ENCODE peak calls at places on chromosomes 6 and 20, in eight cellular contexts. One of them, this sample, is unnamed.

GRCh38 chr20:48556956-48557355 is 270.8 kb downstream of the PREX1 start:
- DNase-seq in SK-N-MC: no peak
- DNase-seq in CD8-positive, alpha-beta memory T cell: no peak
- DNase-seq in astrocyte: no peak
- DNase-seq in lower lobe of right lung: no peak
- DNase-seq in aorta: no peak
- DNase-seq in effector memory CD4-positive, alpha-beta T cell: no peak
- DNase-seq in uterus: no peak
- DNase-seq in this sample: no peak

GRCh38 chr6:114558153-114558552 is 215.3 kb upstream of the HS3ST5 start:
- DNase-seq in astrocyte: no peak
- DNase-seq in aorta: no peak
- DNase-seq in effector memory CD4-positive, alpha-beta T cell: no peak
- DNase-seq in lower lobe of right lung: no peak
- DNase-seq in uterus: no peak
- DNase-seq in SK-N-MC: no peak
- DNase-seq in CD8-positive, alpha-beta memory T cell: no peak
- DNase-seq in this sample: no peak

GRCh38 chr6:161701051-161701450 is 427.2 kb upstream of the AGPAT4 start:
- DNase-seq in astrocyte: no peak
- DNase-seq in lower lobe of right lung: no peak
- DNase-seq in effector memory CD4-positive, alpha-beta T cell: no peak
- DNase-seq in uterus: no peak
- DNase-seq in aorta: no peak
- DNase-seq in SK-N-MC: no peak
- DNase-seq in CD8-positive, alpha-beta memory T cell: no peak
- DNase-seq in this sample: no peak

GRCh38 chr6:145132709-145133108 is 602.6 kb downstream of the EPM2A start:
- DNase-seq in SK-N-MC: no peak
- DNase-seq in effector memory CD4-positive, alpha-beta T cell: no peak
- DNase-seq in lower lobe of right lung: no peak
- DNase-seq in uterus: no peak
- DNase-seq in aorta: no peak
- DNase-seq in CD8-positive, alpha-beta memory T cell: no peak
- DNase-seq in astrocyte: no peak
- DNase-seq in this sample: no peak

GRCh38 chr20:48690888-48691287 is 136.9 kb downstream of the PREX1 start:
- DNase-seq in CD8-positive, alpha-beta memory T cell: no peak
- DNase-seq in SK-N-MC: no peak
- DNase-seq in aorta: no peak
- DNase-seq in lower lobe of right lung: no peak
- DNase-seq in astrocyte: peak; percentile 65
- DNase-seq in effector memory CD4-positive, alpha-beta T cell: no peak
- DNase-seq in uterus: no peak
- DNase-seq in this sample: no peak

GRCh38 chr6:166600932-166601331 is 14.5 kb upstream of the RAMACL start:
- DNase-seq in effector memory CD4-positive, alpha-beta T cell: no peak
- DNase-seq in astrocyte: peak; percentile 36
- DNase-seq in uterus: no peak
- DNase-seq in aorta: no peak
- DNase-seq in lower lobe of right lung: no peak
- DNase-seq in SK-N-MC: no peak
- DNase-seq in CD8-positive, alpha-beta memory T cell: no peak
- DNase-seq in this sample: no peak

GRCh38 chr6:115882174-115882573 is 178.5 kb downstream of the FRK start:
- DNase-seq in lower lobe of right lung: no peak
- DNase-seq in aorta: no peak
- DNase-seq in CD8-positive, alpha-beta memory T cell: no peak
- DNase-seq in effector memory CD4-positive, alpha-beta T cell: no peak
- DNase-seq in uterus: no peak
- DNase-seq in astrocyte: no peak
- DNase-seq in SK-N-MC: no peak
- DNase-seq in this sample: no peak

GRCh38 chr6:7528565-7528964 is 12.9 kb upstream of the DSP start:
- DNase-seq in aorta: no peak
- DNase-seq in astrocyte: peak; percentile 93
- DNase-seq in CD8-positive, alpha-beta memory T cell: no peak
- DNase-seq in uterus: no peak
- DNase-seq in lower lobe of right lung: no peak
- DNase-seq in effector memory CD4-positive, alpha-beta T cell: no peak
- DNase-seq in SK-N-MC: no peak
- DNase-seq in this sample: no peak

GRCh38 chr20:29740601-29740950 is 1516.9 kb upstream of the DEFB115 start:
- DNase-seq in aorta: peak; percentile 55
- DNase-seq in lower lobe of right lung: no peak
- DNase-seq in effector memory CD4-positive, alpha-beta T cell: no peak
- DNase-seq in astrocyte: no peak
- DNase-seq in CD8-positive, alpha-beta memory T cell: no peak
- DNase-seq in SK-N-MC: no peak
- DNase-seq in uterus: no peak
- DNase-seq in this sample: no peak

GRCh38 chr20:26208296-26209091 is 511.8 kb upstream of the ZNF337 start:
- DNase-seq in lower lobe of right lung: peak; percentile 75
- DNase-seq in SK-N-MC: no peak
- DNase-seq in CD8-positive, alpha-beta memory T cell: peak; percentile 6
- DNase-seq in effector memory CD4-positive, alpha-beta T cell: no peak
- DNase-seq in aorta: peak; percentile 75
- DNase-seq in astrocyte: no peak
- DNase-seq in uterus: no peak
- DNase-seq in this sample: peak; percentile 63

GRCh38 chr20:59733326-59733725 is 129.0 kb downstream of the PHACTR3 start:
- DNase-seq in uterus: no peak
- DNase-seq in CD8-positive, alpha-beta memory T cell: no peak
- DNase-seq in lower lobe of right lung: no peak
- DNase-seq in aorta: no peak
- DNase-seq in astrocyte: no peak
- DNase-seq in effector memory CD4-positive, alpha-beta T cell: no peak
- DNase-seq in SK-N-MC: no peak
- DNase-seq in this sample: no peak

GRCh38 chr20:955656-956055 is 39.5 kb upstream of the ANGPT4 start:
- DNase-seq in lower lobe of right lung: no peak
- DNase-seq in aorta: no peak
- DNase-seq in astrocyte: no peak
- DNase-seq in SK-N-MC: no peak
- DNase-seq in uterus: no peak
- DNase-seq in effector memory CD4-positive, alpha-beta T cell: no peak
- DNase-seq in CD8-positive, alpha-beta memory T cell: no peak
- DNase-seq in this sample: no peak

GRCh38 chr6:131949909-131950766 is 1.0 kb downstream of the CCN2 start:
- DNase-seq in effector memory CD4-positive, alpha-beta T cell: no peak
- DNase-seq in uterus: peak; percentile 82
- DNase-seq in lower lobe of right lung: peak; percentile 74
- DNase-seq in aorta: peak; percentile 88
- DNase-seq in SK-N-MC: no peak
- DNase-seq in astrocyte: peak; percentile 87
- DNase-seq in CD8-positive, alpha-beta memory T cell: no peak
- DNase-seq in this sample: no peak

GRCh38 chr6:35311390-35312075 is 13.9 kb downstream of the DEF6 start:
- DNase-seq in aorta: no peak
- DNase-seq in SK-N-MC: no peak
- DNase-seq in lower lobe of right lung: no peak
- DNase-seq in CD8-positive, alpha-beta memory T cell: peak; percentile 56
- DNase-seq in astrocyte: no peak
- DNase-seq in effector memory CD4-positive, alpha-beta T cell: peak; percentile 41
- DNase-seq in uterus: no peak
- DNase-seq in this sample: peak; percentile 69

GRCh38 chr20:62517901-62518610 is 42.3 kb upstream of the GATA5 start:
- DNase-seq in effector memory CD4-positive, alpha-beta T cell: no peak
- DNase-seq in lower lobe of right lung: no peak
- DNase-seq in aorta: no peak
- DNase-seq in uterus: no peak
- DNase-seq in CD8-positive, alpha-beta memory T cell: no peak
- DNase-seq in SK-N-MC: no peak
- DNase-seq in astrocyte: no peak
- DNase-seq in this sample: no peak

DNA sequence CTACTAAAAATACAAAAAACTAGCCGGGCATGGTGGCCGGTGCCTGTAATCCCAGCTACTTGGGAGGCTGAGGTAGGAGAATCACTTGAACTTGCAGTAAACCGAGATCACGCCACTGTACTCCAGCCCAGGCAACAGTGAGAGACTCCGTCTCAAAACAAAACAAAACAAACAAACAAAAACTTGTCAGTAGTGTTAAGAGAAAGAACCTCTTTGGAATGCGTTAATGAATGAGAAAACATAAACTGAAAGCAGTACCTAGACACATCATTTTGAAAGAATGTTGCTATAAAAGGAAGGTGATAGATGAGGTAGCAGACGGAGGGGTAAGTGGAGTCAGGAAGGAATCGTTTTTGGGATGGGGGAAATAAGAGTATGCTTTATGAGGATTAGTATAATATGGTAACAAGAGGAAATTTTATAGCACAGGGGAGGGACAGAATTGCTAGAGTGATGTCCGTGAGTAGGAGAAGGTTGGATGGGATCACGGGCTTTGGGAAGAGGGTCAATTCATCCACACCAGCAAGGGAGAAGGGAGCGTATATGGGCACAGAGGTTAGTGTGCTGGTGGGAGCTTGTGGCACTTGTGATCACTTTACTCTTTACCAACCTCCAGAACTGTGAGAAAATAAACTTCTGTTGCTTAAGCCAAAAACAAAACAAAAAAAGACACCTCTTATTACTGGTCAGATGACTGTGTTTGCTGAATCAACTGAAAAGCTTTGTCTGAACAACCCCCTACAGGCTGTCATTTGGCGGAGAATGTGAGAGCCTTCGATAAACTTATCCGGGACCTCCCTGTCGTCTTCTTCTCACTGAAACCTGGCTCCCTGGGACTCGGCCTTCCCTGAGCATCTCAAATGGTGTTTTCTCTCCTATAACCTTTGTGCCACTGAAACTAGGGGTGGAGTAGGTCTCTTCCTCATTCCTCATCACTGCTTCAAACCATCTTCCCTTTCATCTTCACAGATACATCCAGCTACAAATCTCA is 48.9 kb upstream of the TFAP2A start:
- DNase-seq in SK-N-MC: no peak
- DNase-seq in aorta: no peak
- DNase-seq in astrocyte: no peak
- DNase-seq in lower lobe of right lung: no peak
- DNase-seq in CD8-positive, alpha-beta memory T cell: no peak
- DNase-seq in effector memory CD4-positive, alpha-beta T cell: no peak
- DNase-seq in uterus: no peak
- DNase-seq in this sample: no peak
- H3K4me3 ChIP-seq in SK-N-MC: no peak overlapping the region
- H3K4me3 ChIP-seq in aorta: no peak overlapping the region
- H3K4me3 ChIP-seq in astrocyte: no peak overlapping the region
- H3K4me3 ChIP-seq in lower lobe of right lung: no peak overlapping the region
- H3K4me3 ChIP-seq in CD8-positive, alpha-beta memory T cell: no peak overlapping the region
- H3K4me3 ChIP-seq in effector memory CD4-positive, alpha-beta T cell: no peak overlapping the region
- H3K4me3 ChIP-seq in uterus: no peak overlapping the region
- H3K4me3 ChIP-seq in this sample: no peak overlapping the region

GRCh38 chr6:1406306-1407058 is 17.1 kb downstream of the FOXF2 start:
- DNase-seq in aorta: no peak
- DNase-seq in effector memory CD4-positive, alpha-beta T cell: no peak
- DNase-seq in astrocyte: peak; percentile 25
- DNase-seq in uterus: no peak
- DNase-seq in SK-N-MC: no peak
- DNase-seq in CD8-positive, alpha-beta memory T cell: no peak
- DNase-seq in lower lobe of right lung: no peak
- DNase-seq in this sample: no peak
- H3K27ac ChIP-seq in aorta: no peak overlapping the region
- H3K27ac ChIP-seq in effector memory CD4-positive, alpha-beta T cell: no peak overlapping the region
- H3K27ac ChIP-seq in astrocyte: no peak overlapping the region
- H3K27ac ChIP-seq in uterus: no peak overlapping the region
- H3K27ac ChIP-seq in SK-N-MC: no peak overlapping the region
- H3K27ac ChIP-seq in CD8-positive, alpha-beta memory T cell: no peak overlapping the region
- H3K27ac ChIP-seq in lower lobe of right lung: no peak overlapping the region
- H3K27ac ChIP-seq in this sample: no peak overlapping the region

GRCh38 chr20:5548112-5548511 is 202.1 kb upstream of the SHLD1 start:
- DNase-seq in effector memory CD4-positive, alpha-beta T cell: no peak
- DNase-seq in lower lobe of right lung: no peak
- DNase-seq in SK-N-MC: no peak
- DNase-seq in astrocyte: no peak
- DNase-seq in uterus: no peak
- DNase-seq in CD8-positive, alpha-beta memory T cell: no peak
- DNase-seq in aorta: no peak
- DNase-seq in this sample: no peak
- H3K36me3 ChIP-seq in effector memory CD4-positive, alpha-beta T cell: peaks cover 26% of the 10 kb centered on the region
- H3K36me3 ChIP-seq in lower lobe of right lung: peaks cover 91% of the 10 kb centered on the region
- H3K36me3 ChIP-seq in SK-N-MC: peaks cover 18% of the 10 kb centered on the region
- H3K36me3 ChIP-seq in astrocyte: peaks cover 23% of the 10 kb centered on the region
- H3K36me3 ChIP-seq in uterus: no peaks in the 10 kb centered on the region
- H3K36me3 ChIP-seq in CD8-positive, alpha-beta memory T cell: peaks cover 24% of the 10 kb centered on the region
- H3K36me3 ChIP-seq in aorta: no peaks in the 10 kb centered on the region
- H3K36me3 ChIP-seq in this sample: peaks cover 8% of the 10 kb centered on the region

GRCh38 chr6:41039060-41039998 is at the start of gene UNC5CL:
- DNase-seq in SK-N-MC: no peak
- DNase-seq in aorta: peak; percentile 52
- DNase-seq in lower lobe of right lung: peak; percentile 60
- DNase-seq in uterus: no peak
- DNase-seq in effector memory CD4-positive, alpha-beta T cell: no peak
- DNase-seq in astrocyte: no peak
- DNase-seq in CD8-positive, alpha-beta memory T cell: peak; percentile 22
- DNase-seq in this sample: peak; percentile 36
- H3K4me3 ChIP-seq in SK-N-MC: no peak within 1 kb of the TSS
- H3K4me3 ChIP-seq in aorta: no peak within 1 kb of the TSS
- H3K4me3 ChIP-seq in lower lobe of right lung: no peak within 1 kb of the TSS
- H3K4me3 ChIP-seq in uterus: no peak within 1 kb of the TSS
- H3K4me3 ChIP-seq in effector memory CD4-positive, alpha-beta T cell: no peak within 1 kb of the TSS
- H3K4me3 ChIP-seq in astrocyte: no peak within 1 kb of the TSS
- H3K4me3 ChIP-seq in CD8-positive, alpha-beta memory T cell: no peak within 1 kb of the TSS
- H3K4me3 ChIP-seq in this sample: no peak within 1 kb of the TSS

DNA sequence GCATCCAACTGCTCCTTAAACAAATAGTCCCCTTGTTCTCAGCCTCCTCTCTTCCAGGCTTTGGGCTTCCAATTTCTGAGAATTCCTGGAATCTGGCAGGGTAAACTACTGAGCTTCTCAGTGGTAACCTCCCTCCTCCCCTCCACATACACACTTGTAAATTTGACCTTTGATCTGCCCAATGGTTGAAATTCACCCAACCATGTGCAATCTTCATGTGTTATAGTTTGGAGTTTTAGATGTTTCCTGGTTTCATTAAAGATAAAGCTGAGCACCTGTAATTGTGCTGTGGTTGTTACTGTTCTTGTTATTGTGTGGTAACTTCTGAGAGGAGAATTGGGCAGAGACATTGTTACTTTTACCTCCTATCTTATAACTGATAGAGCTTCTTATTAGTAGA is 328.4 kb downstream of the TPBG start:
- DNase-seq in lower lobe of right lung: no peak
- DNase-seq in astrocyte: no peak
- DNase-seq in effector memory CD4-positive, alpha-beta T cell: no peak
- DNase-seq in aorta: no peak
- DNase-seq in SK-N-MC: no peak
- DNase-seq in uterus: no peak
- DNase-seq in CD8-positive, alpha-beta memory T cell: no peak
- DNase-seq in this sample: no peak
- H3K27ac ChIP-seq in lower lobe of right lung: no peak overlapping the region
- H3K27ac ChIP-seq in astrocyte: no peak overlapping the region
- H3K27ac ChIP-seq in effector memory CD4-positive, alpha-beta T cell: no peak overlapping the region
- H3K27ac ChIP-seq in aorta: no peak overlapping the region
- H3K27ac ChIP-seq in SK-N-MC: peak overlapping the region; percentile 99
- H3K27ac ChIP-seq in uterus: no peak overlapping the region
- H3K27ac ChIP-seq in CD8-positive, alpha-beta memory T cell: no peak overlapping the region
- H3K27ac ChIP-seq in this sample: no peak overlapping the region